ENCODE peak calls at places on chromosome 5, in nine cellular contexts. One of them, this sample, is unnamed.
A peak's percentile ranks its signal among the peaks of the same experiment; 100 is the strongest.

GRCh38 chr5:65461490-65461889 is 20.2 kb downstream of the ADAMTS6 start:
- DNase-seq in type B pancreatic cell: no peak
- DNase-seq in neural crest cell: no peak
- DNase-seq in heart left ventricle: no peak
- DNase-seq in IMR-90: no peak
- DNase-seq in GM10248: no peak
- DNase-seq in HFFc6: no peak
- DNase-seq in kidney: no peak
- DNase-seq in nephron progenitor cell: no peak
- DNase-seq in this sample: no peak

GRCh38 chr5:103808464-103809106 is 246.0 kb upstream of the NUDT12 start:
- DNase-seq in GM10248: peak; percentile 32
- DNase-seq in kidney: no peak
- DNase-seq in HFFc6: no peak
- DNase-seq in neural crest cell: peak; percentile 30
- DNase-seq in IMR-90: peak; percentile 50
- DNase-seq in nephron progenitor cell: peak; percentile 41
- DNase-seq in heart left ventricle: no peak
- DNase-seq in type B pancreatic cell: no peak
- DNase-seq in this sample: peak; percentile 5

GRCh38 chr5:12467799-12468198 is 563.6 kb upstream of the CTNND2 start:
- DNase-seq in heart left ventricle: no peak
- DNase-seq in GM10248: no peak
- DNase-seq in HFFc6: no peak
- DNase-seq in nephron progenitor cell: no peak
- DNase-seq in IMR-90: no peak
- DNase-seq in kidney: peak; percentile 39
- DNase-seq in type B pancreatic cell: no peak
- DNase-seq in neural crest cell: no peak
- DNase-seq in this sample: no peak

GRCh38 chr5:34534237-34535108 is 121.7 kb upstream of the RAI14 start:
- DNase-seq in nephron progenitor cell: no peak
- DNase-seq in kidney: no peak
- DNase-seq in IMR-90: peak; percentile 97
- DNase-seq in HFFc6: peak; percentile 96
- DNase-seq in type B pancreatic cell: no peak
- DNase-seq in neural crest cell: no peak
- DNase-seq in GM10248: no peak
- DNase-seq in heart left ventricle: no peak
- DNase-seq in this sample: peak; percentile 7

GRCh38 chr5:166188482-166188881 is 2103.0 kb upstream of the WWC1 start:
- DNase-seq in kidney: no peak
- DNase-seq in type B pancreatic cell: no peak
- DNase-seq in heart left ventricle: no peak
- DNase-seq in neural crest cell: no peak
- DNase-seq in GM10248: no peak
- DNase-seq in HFFc6: no peak
- DNase-seq in IMR-90: no peak
- DNase-seq in nephron progenitor cell: no peak
- DNase-seq in this sample: no peak

GRCh38 chr5:103895738-103896137 is 333.1 kb upstream of the NUDT12 start:
- DNase-seq in GM10248: no peak
- DNase-seq in neural crest cell: no peak
- DNase-seq in kidney: no peak
- DNase-seq in IMR-90: no peak
- DNase-seq in HFFc6: no peak
- DNase-seq in heart left ventricle: no peak
- DNase-seq in nephron progenitor cell: no peak
- DNase-seq in type B pancreatic cell: no peak
- DNase-seq in this sample: no peak

GRCh38 chr5:63249960-63250359 is 671.3 kb downstream of the LRRC70 start:
- DNase-seq in neural crest cell: no peak
- DNase-seq in type B pancreatic cell: no peak
- DNase-seq in nephron progenitor cell: no peak
- DNase-seq in kidney: no peak
- DNase-seq in HFFc6: no peak
- DNase-seq in IMR-90: no peak
- DNase-seq in heart left ventricle: no peak
- DNase-seq in GM10248: no peak
- DNase-seq in this sample: no peak

GRCh38 chr5:149221731-149222342 is 49.8 kb upstream of the AFAP1L1 start:
- DNase-seq in HFFc6: no peak
- DNase-seq in type B pancreatic cell: no peak
- DNase-seq in neural crest cell: no peak
- DNase-seq in IMR-90: peak; percentile 84
- DNase-seq in heart left ventricle: no peak
- DNase-seq in kidney: no peak
- DNase-seq in GM10248: no peak
- DNase-seq in nephron progenitor cell: no peak
- DNase-seq in this sample: no peak

GRCh38 chr5:14428302-14429081 is 153.1 kb upstream of the OTULINL start:
- DNase-seq in kidney: no peak
- DNase-seq in HFFc6: peak; percentile 46
- DNase-seq in GM10248: no peak
- DNase-seq in neural crest cell: no peak
- DNase-seq in nephron progenitor cell: no peak
- DNase-seq in IMR-90: peak; percentile 70
- DNase-seq in type B pancreatic cell: no peak
- DNase-seq in heart left ventricle: no peak
- DNase-seq in this sample: no peak

GRCh38 chr5:113142186-113142585 is 165.6 kb downstream of the DCP2 start:
- DNase-seq in GM10248: no peak
- DNase-seq in HFFc6: no peak
- DNase-seq in kidney: no peak
- DNase-seq in type B pancreatic cell: no peak
- DNase-seq in IMR-90: no peak
- DNase-seq in neural crest cell: no peak
- DNase-seq in nephron progenitor cell: no peak
- DNase-seq in heart left ventricle: no peak
- DNase-seq in this sample: no peak

GRCh38 chr5:147407094-147407681 is 102.7 kb downstream of the DPYSL3 start:
- DNase-seq in GM10248: no peak
- DNase-seq in HFFc6: no peak
- DNase-seq in nephron progenitor cell: no peak
- DNase-seq in neural crest cell: no peak
- DNase-seq in kidney: no peak
- DNase-seq in heart left ventricle: no peak
- DNase-seq in IMR-90: peak; percentile 73
- DNase-seq in type B pancreatic cell: no peak
- DNase-seq in this sample: no peak

GRCh38 chr5:105504-106080 is 13.6 kb downstream of the PLEKHG4B start:
- DNase-seq in GM10248: no peak
- DNase-seq in neural crest cell: no peak
- DNase-seq in heart left ventricle: no peak
- DNase-seq in IMR-90: no peak
- DNase-seq in HFFc6: no peak
- DNase-seq in type B pancreatic cell: no peak
- DNase-seq in nephron progenitor cell: no peak
- DNase-seq in kidney: no peak
- DNase-seq in this sample: no peak

GRCh38 chr5:136051486-136052220 is 22.9 kb downstream of the TGFBI start:
- DNase-seq in heart left ventricle: no peak
- DNase-seq in HFFc6: no peak
- DNase-seq in kidney: no peak
- DNase-seq in neural crest cell: no peak
- DNase-seq in IMR-90: no peak
- DNase-seq in type B pancreatic cell: no peak
- DNase-seq in GM10248: no peak
- DNase-seq in nephron progenitor cell: no peak
- DNase-seq in this sample: no peak

GRCh38 chr5:65262590-65263189 is 219.0 kb downstream of the ADAMTS6 start:
- DNase-seq in GM10248: no peak
- DNase-seq in HFFc6: peak; percentile 84
- DNase-seq in heart left ventricle: peak; percentile 28
- DNase-seq in nephron progenitor cell: peak; percentile 4
- DNase-seq in IMR-90: peak; percentile 93
- DNase-seq in kidney: no peak
- DNase-seq in type B pancreatic cell: no peak
- DNase-seq in neural crest cell: no peak
- DNase-seq in this sample: no peak

GRCh38 chr5:133706732-133707430 is 94.5 kb upstream of the FSTL4 start:
- DNase-seq in HFFc6: no peak
- DNase-seq in neural crest cell: no peak
- DNase-seq in type B pancreatic cell: peak; percentile 34
- DNase-seq in heart left ventricle: no peak
- DNase-seq in kidney: no peak
- DNase-seq in GM10248: no peak
- DNase-seq in nephron progenitor cell: no peak
- DNase-seq in IMR-90: no peak
- DNase-seq in this sample: no peak

GRCh38 chr5:179720222-179720621 is 12.4 kb upstream of the MAML1 start:
- DNase-seq in heart left ventricle: no peak
- DNase-seq in type B pancreatic cell: no peak
- DNase-seq in IMR-90: peak; percentile 32
- DNase-seq in HFFc6: no peak
- DNase-seq in neural crest cell: no peak
- DNase-seq in GM10248: no peak
- DNase-seq in nephron progenitor cell: no peak
- DNase-seq in kidney: no peak
- DNase-seq in this sample: no peak

GRCh38 chr5:29697786-29698414 is 1495.6 kb upstream of the CDH6 start:
- DNase-seq in kidney: no peak
- DNase-seq in IMR-90: no peak
- DNase-seq in neural crest cell: no peak
- DNase-seq in type B pancreatic cell: no peak
- DNase-seq in GM10248: no peak
- DNase-seq in HFFc6: no peak
- DNase-seq in nephron progenitor cell: peak; percentile 2
- DNase-seq in heart left ventricle: no peak
- DNase-seq in this sample: no peak
- TF ChIP-seq CTCF in kidney: peak; percentile 12
- TF ChIP-seq CTCF in IMR-90: no peak
- TF ChIP-seq CTCF in neural crest cell: peak; percentile 56
- TF ChIP-seq CTCF in type B pancreatic cell: peak; percentile 56
- TF ChIP-seq CTCF in GM10248: no peak
- TF ChIP-seq CTCF in HFFc6: no peak
- TF ChIP-seq CTCF in nephron progenitor cell: peak; percentile 45
- TF ChIP-seq CTCF in heart left ventricle: no peak
- TF ChIP-seq CTCF in this sample: no peak

GRCh38 chr5:74015716-74016115 is 389.7 kb downstream of the ARHGEF28 start:
- DNase-seq in nephron progenitor cell: no peak
- DNase-seq in heart left ventricle: no peak
- DNase-seq in kidney: no peak
- DNase-seq in neural crest cell: no peak
- DNase-seq in HFFc6: no peak
- DNase-seq in GM10248: no peak
- DNase-seq in IMR-90: no peak
- DNase-seq in type B pancreatic cell: no peak
- DNase-seq in this sample: no peak

GRCh38 chr5:74017786-74018211 is 391.8 kb downstream of the ARHGEF28 start:
- DNase-seq in neural crest cell: no peak
- DNase-seq in type B pancreatic cell: no peak
- DNase-seq in HFFc6: peak; percentile 82
- DNase-seq in IMR-90: peak; percentile 47
- DNase-seq in heart left ventricle: no peak
- DNase-seq in nephron progenitor cell: no peak
- DNase-seq in GM10248: no peak
- DNase-seq in kidney: no peak
- DNase-seq in this sample: no peak

GRCh38 chr5:74013222-74013621 is 387.2 kb downstream of the ARHGEF28 start:
- DNase-seq in type B pancreatic cell: no peak
- DNase-seq in nephron progenitor cell: no peak
- DNase-seq in kidney: no peak
- DNase-seq in neural crest cell: no peak
- DNase-seq in HFFc6: no peak
- DNase-seq in heart left ventricle: no peak
- DNase-seq in IMR-90: no peak
- DNase-seq in GM10248: no peak
- DNase-seq in this sample: no peak

GRCh38 chr5:74017112-74017511 is 391.1 kb downstream of the ARHGEF28 start:
- DNase-seq in GM10248: no peak
- DNase-seq in heart left ventricle: no peak
- DNase-seq in IMR-90: no peak
- DNase-seq in kidney: no peak
- DNase-seq in neural crest cell: no peak
- DNase-seq in nephron progenitor cell: no peak
- DNase-seq in type B pancreatic cell: no peak
- DNase-seq in HFFc6: peak; percentile 43
- DNase-seq in this sample: no peak

DNA sequence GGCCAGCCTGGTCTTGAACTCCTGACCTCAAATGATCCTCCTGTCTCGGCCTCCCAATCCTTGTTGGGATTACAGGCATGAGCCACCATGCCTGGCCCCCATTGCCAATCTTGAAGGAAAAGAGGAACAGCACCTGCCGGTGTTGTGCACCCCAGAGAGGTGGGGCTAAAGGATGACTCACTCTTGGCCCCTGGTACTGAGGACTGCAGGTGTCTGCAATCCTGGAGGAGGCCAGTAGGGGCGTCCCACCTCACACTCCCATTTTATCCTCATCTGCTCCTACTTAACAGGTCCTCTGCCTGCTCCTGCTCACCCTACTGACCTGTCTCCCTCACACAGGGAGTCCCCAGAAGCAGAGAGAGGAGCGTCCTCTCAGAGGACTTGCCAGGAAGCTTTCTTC is 390.4 kb downstream of the ARHGEF28 start:
- DNase-seq in nephron progenitor cell: no peak
- DNase-seq in type B pancreatic cell: no peak
- DNase-seq in kidney: no peak
- DNase-seq in HFFc6: no peak
- DNase-seq in heart left ventricle: no peak
- DNase-seq in neural crest cell: no peak
- DNase-seq in IMR-90: no peak
- DNase-seq in GM10248: peak; percentile 12
- DNase-seq in this sample: peak; percentile 20
- TF ChIP-seq CTCF in nephron progenitor cell: no peak
- TF ChIP-seq CTCF in type B pancreatic cell: peak; percentile 42
- TF ChIP-seq CTCF in kidney: no peak
- TF ChIP-seq CTCF in HFFc6: peak; percentile 52
- TF ChIP-seq CTCF in heart left ventricle: no peak
- TF ChIP-seq CTCF in neural crest cell: peak; percentile 36
- TF ChIP-seq CTCF in IMR-90: no peak
- TF ChIP-seq CTCF in GM10248: no peak
- TF ChIP-seq CTCF in this sample: no peak

DNA sequence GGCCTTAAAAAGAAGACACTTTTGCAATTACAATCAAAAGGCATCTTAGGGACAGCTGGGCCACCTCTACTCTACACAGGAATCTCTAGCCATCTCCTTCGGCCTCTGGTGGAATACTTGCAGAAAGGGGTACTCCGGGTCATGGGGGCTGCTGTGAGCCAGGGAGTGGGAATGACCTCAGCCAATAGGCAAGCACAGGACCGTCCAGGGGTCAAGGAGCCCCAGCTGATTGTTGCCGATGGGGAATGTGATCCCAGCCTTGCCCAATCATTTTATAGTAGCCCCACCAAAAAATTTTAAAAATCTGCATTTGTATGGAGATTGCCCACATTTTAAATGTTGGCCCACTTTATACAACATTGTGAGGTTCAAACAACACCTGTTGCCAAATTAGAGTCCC is 16.9 kb upstream of the SLC36A3 start:
- DNase-seq in neural crest cell: no peak
- DNase-seq in type B pancreatic cell: no peak
- DNase-seq in kidney: no peak
- DNase-seq in nephron progenitor cell: no peak
- DNase-seq in GM10248: no peak
- DNase-seq in heart left ventricle: no peak
- DNase-seq in IMR-90: no peak
- DNase-seq in HFFc6: no peak
- DNase-seq in this sample: no peak
- TF ChIP-seq CTCF in neural crest cell: no peak
- TF ChIP-seq CTCF in type B pancreatic cell: no peak
- TF ChIP-seq CTCF in kidney: no peak
- TF ChIP-seq CTCF in nephron progenitor cell: no peak
- TF ChIP-seq CTCF in GM10248: no peak
- TF ChIP-seq CTCF in heart left ventricle: no peak
- TF ChIP-seq CTCF in IMR-90: no peak
- TF ChIP-seq CTCF in HFFc6: no peak
- TF ChIP-seq CTCF in this sample: no peak

GRCh38 chr5:73218552-73219171 is 45.7 kb downstream of the TMEM174 start:
- DNase-seq in heart left ventricle: no peak
- DNase-seq in GM10248: no peak
- DNase-seq in kidney: no peak
- DNase-seq in type B pancreatic cell: no peak
- DNase-seq in neural crest cell: no peak
- DNase-seq in HFFc6: peak; percentile 60
- DNase-seq in IMR-90: peak; percentile 72
- DNase-seq in nephron progenitor cell: no peak
- DNase-seq in this sample: no peak
- TF ChIP-seq CTCF in heart left ventricle: no peak
- TF ChIP-seq CTCF in GM10248: no peak
- TF ChIP-seq CTCF in kidney: peak; percentile 19
- TF ChIP-seq CTCF in type B pancreatic cell: peak; percentile 63
- TF ChIP-seq CTCF in neural crest cell: peak; percentile 51
- TF ChIP-seq CTCF in HFFc6: peak; percentile 77
- TF ChIP-seq CTCF in IMR-90: peak; percentile 64
- TF ChIP-seq CTCF in nephron progenitor cell: peak; percentile 50
- TF ChIP-seq CTCF in this sample: no peak